ENCODE peak calls at places on chromosome 14, in nine cellular contexts. Q is mucosa of descending colon; W is hepatocyte; V is iPS DF 6.9; Z is effector memory CD4-positive, alpha-beta T cell; H is body of pancreas; B is stimulated activated CD4-positive, alpha-beta T cell treated with anti-CD3 and anti-CD28 coated beads, Interleukin-2, amount 100 ng/mL, for 24 hours; Y is SJSA1; F is aorta. G is an unnamed sample.

GRCh38 chr14:74615735-74616134 is 3.7 kb upstream of the LTBP2 start:
- DNase-seq in Q (no peak), W (no peak), V (no peak), Z (no peak), H (no peak), B (no peak), Y (no peak), F (peak; percentile 58), G (no peak)

GRCh38 chr14:68285421-68286179 is 466.0 kb downstream of the RAD51B start:
- DNase-seq in Q (no peak), W (no peak), V (no peak), Z (peak; percentile 35), H (no peak), B (peak; percentile 69), Y (no peak), F (no peak), G (no peak)

GRCh38 chr14:71319646-71320045 is 412.4 kb downstream of the PCNX1 start:
- DNase-seq in Q (no peak), W (peak; percentile 31), V (no peak), Z (no peak), H (no peak), B (no peak), Y (no peak), F (no peak), G (no peak)

GRCh38 chr14:99524804-99525698 is 43.8 kb downstream of the CCNK start:
- DNase-seq in Q (no peak), W (peak; percentile 69), V (no peak), Z (no peak), H (no peak), B (peak; percentile 8), Y (no peak), F (no peak), G (peak; percentile 26)

GRCh38 chr14:93090826-93091583 is 24.7 kb downstream of the ITPK1 start:
- DNase-seq in Q (no peak), W (no peak), V (no peak), Z (no peak), H (no peak), B (no peak), Y (no peak), F (no peak), G (no peak)

GRCh38 chr14:26775765-26776577 is 178.1 kb upstream of the NOVA1 start:
- DNase-seq in Q (no peak), W (no peak), V (no peak), Z (no peak), H (no peak), B (no peak), Y (no peak), F (no peak), G (peak; percentile 2)

GRCh38 chr14:81273521-81273920 is 52.8 kb upstream of the GTF2A1 start:
- DNase-seq in Q (no peak), W (no peak), V (no peak), Z (no peak), H (no peak), B (no peak), Y (no peak), F (no peak), G (no peak)

GRCh38 chr14:45426685-45427282 is 173.8 kb upstream of the MIS18BP1 start:
- DNase-seq in Q (no peak), W (peak; percentile 58), V (peak; percentile 63), Z (no peak), H (no peak), B (no peak), Y (no peak), F (no peak), G (no peak)

GRCh38 chr14:89207925-89208328 is 209.1 kb downstream of the FOXN3 start:
- DNase-seq in Q (no peak), W (no peak), V (no peak), Z (no peak), H (no peak), B (no peak), Y (no peak), F (no peak), G (no peak)

G was measured in T1000.